ENCODE peak calls at places on chromosomes 7 and 10, in eight cellular contexts. T is sigmoid colon, P is MCF 10A, S is right lobe of liver, K is transverse colon, I is upper lobe of left lung, G is cardiac fibroblast, A is fibroblast of mammary gland. Q is an unnamed sample.

GRCh38 chr7:80583901-80584300 is 54.5 kb upstream of the CD36 start:
- DNase-seq in I (no peak), A (peak; percentile 14), K (no peak), P (no peak), S (no peak), T (no peak), G (peak; percentile 15), Q (no peak)

GRCh38 chr7:141945356-141945755 is 1.4 kb downstream of the CLEC5A start:
- DNase-seq in P (peak; percentile 50), G (no peak), A (peak; percentile 43), I (no peak), S (no peak), K (no peak), T (no peak), Q (no peak)

GRCh38 chr7:20064974-20065862 is 152.0 kb downstream of the MACC1 start:
- DNase-seq in K (no peak), P (no peak), T (no peak), A (peak; percentile 19), I (no peak), S (no peak), G (peak; percentile 70), Q (no peak)

GRCh38 chr10:89476150-89476549 is 59.2 kb downstream of the SLC16A12 start:
- DNase-seq in S (no peak), K (no peak), I (no peak), P (no peak), T (no peak), A (no peak), G (no peak), Q (no peak)

GRCh38 chr7:19294629-19295028 is 149.4 kb upstream of the FERD3L start:
- DNase-seq in T (no peak), A (peak; percentile 59), I (no peak), S (no peak), G (peak; percentile 43), K (no peak), P (peak; percentile 11), Q (no peak)

GRCh38 chr7:38409524-38409923 is 136.1 kb upstream of the TARP start:
- DNase-seq in S (no peak), G (no peak), A (no peak), K (no peak), T (no peak), I (no peak), P (no peak), Q (no peak)

GRCh38 chr7:5780801-5781496 is 514 bp downstream of the RNF216 start:
- DNase-seq in A (peak; percentile 19), T (peak; percentile 76), G (peak; percentile 35), K (peak; percentile 39), P (peak; percentile 26), S (peak; percentile 71), I (peak; percentile 40), Q (peak; percentile 44)

GRCh38 chr7:147861058-147861716 is 729.4 kb upstream of the C7orf33 start:
- DNase-seq in P (no peak), A (peak; percentile 1), T (no peak), I (no peak), S (no peak), G (peak; percentile 0), K (no peak), Q (no peak)

GRCh38 chr10:73588656-73589055 is 2.5 kb downstream of the USP54 start:
- DNase-seq in T (no peak), A (peak; percentile 27), P (no peak), I (no peak), S (no peak), K (no peak), G (peak; percentile 44), Q (no peak)

GRCh38 chr7:45878457-45879144 is 5.7 kb upstream of the CCDC201 start:
- DNase-seq in T (no peak), K (no peak), G (no peak), I (no peak), P (no peak), A (no peak), S (no peak), Q (no peak)

GRCh38 chr7:43199333-43199732 is 86.9 kb downstream of the HECW1 start:
- DNase-seq in G (peak; percentile 35), A (peak; percentile 57), S (no peak), I (no peak), T (no peak), K (no peak), P (peak; percentile 33), Q (no peak)

GRCh38 chr10:28811639-28812349 is 134.5 kb downstream of the BAMBI start:
- DNase-seq in A (no peak), S (no peak), G (no peak), P (no peak), I (no peak), K (no peak), T (no peak), Q (no peak)

GRCh38 chr10:110698782-110699201 is 54.7 kb downstream of the RBM20 start:
- DNase-seq in T (peak; percentile 79), I (no peak), S (no peak), K (no peak), A (no peak), G (peak; percentile 74), P (no peak), Q (no peak)

GRCh38 chr10:106571216-106571954 is 593.1 kb downstream of the SORCS1 start:
- DNase-seq in S (no peak), A (peak; percentile 73), T (no peak), G (peak; percentile 75), I (no peak), K (no peak), P (peak; percentile 81), Q (no peak)

GRCh38 chr10:68223535-68224165 is 8.3 kb downstream of the ATOH7 start:
- DNase-seq in T (no peak), S (no peak), A (no peak), I (no peak), P (no peak), K (peak; percentile 27), G (no peak), Q (no peak)

GRCh38 chr10:43968076-43968475 is 319.4 kb upstream of the ZNF32 start:
- DNase-seq in P (no peak), I (no peak), K (no peak), G (no peak), A (no peak), T (no peak), S (no peak), Q (no peak)

GRCh38 chr7:155398944-155399343 is 59.0 kb upstream of the EN2 start:
- DNase-seq in T (no peak), I (no peak), K (no peak), G (no peak), S (no peak), A (no peak), P (no peak), Q (no peak)

GRCh38 chr7:77328669-77329068 is 87.5 kb downstream of the GSAP start:
- DNase-seq in A (peak; percentile 55), T (no peak), G (peak; percentile 51), S (no peak), K (no peak), I (no peak), P (no peak), Q (no peak)

GRCh38 chr7:320297-320696 is 30.3 kb downstream of the FOXL3 start:
- DNase-seq in S (no peak), T (no peak), P (no peak), I (no peak), K (peak; percentile 46), G (no peak), A (no peak), Q (no peak)

GRCh38 chr10:98414932-98415709 is at the start of gene PYROXD2:
- DNase-seq in T (peak; percentile 97), G (peak; percentile 96), I (peak; percentile 91), S (peak; percentile 91), K (peak; percentile 93), P (peak; percentile 81), A (peak; percentile 86), Q (peak; percentile 80)

GRCh38 chr7:107948645-107949442 is 54.1 kb downstream of the LAMB1 start:
- DNase-seq in A (peak; percentile 96), P (peak; percentile 90), G (peak; percentile 79), K (no peak), I (no peak), S (no peak), T (no peak), Q (no peak)

GRCh38 chr7:132614428-132615076 is 38.3 kb upstream of the PLXNA4 start:
- DNase-seq in A (peak; percentile 23), K (peak; percentile 12), S (peak; percentile 25), T (peak; percentile 67), P (no peak), I (peak; percentile 23), G (peak; percentile 43), Q (peak; percentile 17)

GRCh38 chr10:124632064-124632531 is 112.1 kb downstream of the FAM53B start:
- DNase-seq in I (peak; percentile 89), G (peak; percentile 31), P (peak; percentile 22), A (peak; percentile 28), S (peak; percentile 75), T (no peak), K (no peak), Q (peak; percentile 81)
- TF ChIP-seq CTCF in I (peak; percentile 35), G (peak; percentile 37), P (peak; percentile 38), A (peak; percentile 24), S (peak; percentile 69), T (no peak), K (peak; percentile 5), Q (no peak)

GRCh38 chr7:156628562-156628961 is 12.0 kb upstream of the RNF32 start:
- DNase-seq in G (no peak), K (no peak), T (no peak), I (no peak), A (no peak), P (no peak), S (no peak), Q (no peak)
- TF ChIP-seq CTCF in G (no peak), K (no peak), T (no peak), I (no peak), A (no peak), P (no peak), S (no peak), Q (no peak)

GRCh38 chr7:27295236-27295635 is 52.6 kb downstream of the EVX1 start:
- DNase-seq in S (no peak), A (no peak), P (no peak), I (no peak), G (no peak), T (no peak), K (no peak), Q (peak; percentile 14)
- TF ChIP-seq CTCF in S (no peak), A (no peak), P (no peak), I (no peak), G (no peak), T (no peak), K (no peak), Q (no peak)

GRCh38 chr10:26909753-26910152 is 49.0 kb upstream of the ABI1 start:
- DNase-seq in A (peak; percentile 7), S (no peak), T (no peak), P (peak; percentile 18), K (no peak), I (no peak), G (no peak), Q (no peak)

GRCh38 chr10:26914898-26915297 is 54.1 kb upstream of the ABI1 start:
- DNase-seq in G (no peak), I (no peak), K (no peak), S (no peak), P (no peak), A (no peak), T (no peak), Q (no peak)

DNA sequence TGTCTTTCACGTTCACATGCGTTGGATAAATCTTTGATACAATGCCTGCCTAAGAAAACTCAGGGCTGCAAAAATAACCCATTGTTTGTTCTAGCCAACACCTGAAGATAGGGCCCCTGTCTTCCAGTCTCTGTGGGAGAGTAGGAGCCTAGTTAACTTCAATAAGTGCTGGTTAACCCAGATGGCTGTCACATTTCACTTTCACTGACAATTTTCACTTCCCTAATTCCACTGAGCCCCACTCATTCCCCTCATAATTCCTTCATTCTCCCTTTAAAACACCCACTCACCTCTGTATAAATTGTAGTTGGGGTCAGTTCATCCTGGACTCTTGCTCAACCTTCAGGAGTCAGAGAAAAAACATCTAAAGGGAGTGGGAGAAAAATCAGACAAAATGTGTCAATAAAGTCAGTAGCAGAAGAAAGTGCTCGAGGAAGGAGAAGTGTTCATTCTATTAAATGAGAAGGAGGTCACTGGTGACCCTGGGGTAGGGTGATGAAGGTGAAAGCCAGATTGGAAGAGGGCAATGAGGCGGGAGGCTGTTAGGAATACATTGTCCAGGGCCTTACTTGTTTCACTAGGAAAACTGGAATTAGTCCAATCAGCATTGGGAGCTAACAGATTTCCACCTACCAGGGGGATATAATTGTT is 51.2 kb upstream of the ABI1 start:
- DNase-seq in K (no peak), A (no peak), P (no peak), G (no peak), S (no peak), I (no peak), T (no peak), Q (no peak)
- TF ChIP-seq CTCF in K (no peak), A (no peak), P (no peak), G (no peak), S (no peak), I (no peak), T (no peak), Q (no peak)